ENCODE peak calls at places on chromosomes 5 and 9, in four cellular contexts. V, B, U and J are unnamed samples.
A peak's percentile ranks its signal among the peaks of the same experiment; 100 is the strongest.

GRCh38 chr9:98563997-98564396 is 144.7 kb downstream of the GABBR2 start:
- DNase-seq in V (no peak), B (no peak), U (no peak), J (no peak)

GRCh38 chr5:152514827-152515397 is 109.8 kb upstream of the NMUR2 start:
- DNase-seq in V (no peak), B (peak; percentile 31), U (no peak), J (no peak)

GRCh38 chr5:52864884-52865283 is 77.2 kb downstream of the ITGA1 start:
- DNase-seq in V (no peak), B (peak; percentile 4), U (no peak), J (no peak)

GRCh38 chr5:125583291-125583690 is 836.9 kb upstream of the ZNF608 start:
- DNase-seq in V (no peak), B (no peak), U (no peak), J (no peak)

GRCh38 chr5:113807384-113808053 is 294.0 kb downstream of the YTHDC2 start:
- DNase-seq in V (no peak), B (no peak), U (no peak), J (peak; percentile 69)

GRCh38 chr5:97098864-97099454 is 43.5 kb downstream of the LIX1 start:
- DNase-seq in V (no peak), B (no peak), U (no peak), J (no peak)

GRCh38 chr5:148740966-148741742 is 85.3 kb upstream of the ADRB2 start:
- DNase-seq in V (peak; percentile 73), B (peak; percentile 55), U (peak; percentile 32), J (peak; percentile 63)

GRCh38 chr9:75169623-75170022 is 81.3 kb downstream of the OSTF1 start:
- DNase-seq in V (no peak), B (no peak), U (no peak), J (no peak)

GRCh38 chr5:16931334-16932110 is 4.6 kb downstream of the MYO10 start:
- DNase-seq in V (no peak), B (no peak), U (peak; percentile 89), J (no peak)

GRCh38 chr5:3197699-3198098 is 397.9 kb upstream of the IRX1 start:
- DNase-seq in V (no peak), B (no peak), U (no peak), J (no peak)

GRCh38 chr5:168125445-168126199 is 165.8 kb upstream of the WWC1 start:
- DNase-seq in V (no peak), B (no peak), U (no peak), J (no peak)

GRCh38 chr9:93677641-93678136 is 101.3 kb downstream of the PHF2 start:
- DNase-seq in V (no peak), B (no peak), U (no peak), J (peak; percentile 45)

GRCh38 chr9:121246821-121247511 is 21.0 kb upstream of the GSN start:
- DNase-seq in V (no peak), B (no peak), U (no peak), J (no peak)

GRCh38 chr5:151315998-151316597 is 12.5 kb upstream of the SLC36A3 start:
- DNase-seq in V (peak; percentile 32), B (peak; percentile 62), U (peak; percentile 91), J (peak; percentile 80)

GRCh38 chr9:128835246-128836210 is 5.9 kb upstream of the SPOUT1 start:
- DNase-seq in V (no peak), B (no peak), U (no peak), J (no peak)

GRCh38 chr5:142998316-142998862 is 228.2 kb downstream of the ARHGAP26 start:
- DNase-seq in V (no peak), B (no peak), U (no peak), J (no peak)

GRCh38 chr5:1729641-1730486 is 69.8 kb downstream of the MRPL36 start:
- DNase-seq in V (no peak), B (no peak), U (no peak), J (peak; percentile 48)

GRCh38 chr9:37523916-37524315 is 38.2 kb downstream of the POLR1E start:
- DNase-seq in V (no peak), B (no peak), U (no peak), J (no peak)

GRCh38 chr5:83988293-83988685 is 267.6 kb upstream of the HAPLN1 start:
- DNase-seq in V (no peak), B (no peak), U (no peak), J (no peak)

GRCh38 chr9:99264070-99264469 is 42.0 kb downstream of the SEC61B start:
- DNase-seq in V (no peak), B (peak; percentile 23), U (no peak), J (no peak)

GRCh38 chr9:104286792-104287191 is 192.7 kb downstream of the SMC2 start:
- DNase-seq in V (no peak), B (no peak), U (peak; percentile 42), J (no peak)

GRCh38 chr9:136617746-136618577 is 44.8 kb upstream of the EGFL7 start:
- DNase-seq in V (no peak), B (no peak), U (no peak), J (no peak)

GRCh38 chr5:124342586-124342985 is 403.9 kb downstream of the ZNF608 start:
- DNase-seq in V (no peak), B (no peak), U (no peak), J (no peak)

GRCh38 chr5:129101794-129102193 is 7.2 kb downstream of the ISOC1 start:
- DNase-seq in V (no peak), B (no peak), U (no peak), J (no peak)
- TF ChIP-seq CTCF in V (no peak), B (no peak), U (no peak), J (no peak)

GRCh38 chr9:2560175-2560574 is 61.4 kb upstream of the VLDLR start:
- DNase-seq in V (no peak), B (peak; percentile 9), U (no peak), J (no peak)
- TF ChIP-seq CTCF in V (no peak), B (no peak), U (no peak), J (no peak)

DNA sequence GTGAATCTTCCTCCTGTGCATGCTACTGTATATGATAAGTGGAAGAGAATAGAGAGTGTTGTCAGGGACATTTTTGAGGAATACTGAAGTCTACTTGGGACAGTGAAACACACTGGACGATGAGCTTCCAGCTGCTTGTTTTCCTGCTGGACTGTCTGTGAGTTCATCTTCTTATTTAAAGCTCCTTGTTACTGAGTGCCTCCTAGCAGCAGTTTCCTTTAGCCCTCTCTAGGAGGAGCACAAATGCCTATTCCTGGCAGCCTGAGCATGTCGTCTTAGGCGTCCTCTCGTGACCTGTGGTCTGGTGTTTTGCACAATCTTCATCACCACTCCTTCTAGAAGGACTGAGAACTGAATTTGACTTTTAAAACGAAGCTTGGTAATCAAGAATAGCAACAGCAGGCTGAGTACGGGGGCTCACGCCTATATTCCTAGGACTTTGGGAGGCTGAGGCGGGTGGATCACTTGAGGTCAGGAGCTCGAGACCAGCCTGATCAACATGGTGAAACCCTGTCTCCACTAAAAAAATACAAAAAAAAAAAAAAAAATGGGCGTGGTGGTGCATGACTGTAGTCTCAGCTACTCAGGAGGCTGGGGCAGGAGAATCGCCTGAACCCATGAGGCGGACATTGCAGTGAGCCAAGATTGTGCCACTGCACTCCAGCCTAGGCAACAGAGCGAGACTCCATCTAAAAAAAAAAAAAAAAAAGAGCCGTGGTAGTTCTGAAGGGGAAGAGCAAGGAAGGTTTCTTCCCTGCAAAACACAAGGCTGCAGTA is 44.0 kb downstream of the ANKRD33B start:
- DNase-seq in V (peak; percentile 83), B (peak; percentile 63), U (peak; percentile 56), J (peak; percentile 80)
- TF ChIP-seq CTCF in V (no peak), B (no peak), U (no peak), J (no peak)

GRCh38 chr9:118290116-118290515 is 585.9 kb downstream of the TLR4 start:
- DNase-seq in V (no peak), B (no peak), U (no peak), J (no peak)
- TF ChIP-seq CTCF in V (no peak), B (no peak), U (no peak), J (no peak)

GRCh38 chr9:133796562-133796961 is 58.4 kb upstream of the SARDH start:
- DNase-seq in V (no peak), B (no peak), U (no peak), J (no peak)
- TF ChIP-seq CTCF in V (no peak), B (no peak), U (no peak), J (no peak)

DNA sequence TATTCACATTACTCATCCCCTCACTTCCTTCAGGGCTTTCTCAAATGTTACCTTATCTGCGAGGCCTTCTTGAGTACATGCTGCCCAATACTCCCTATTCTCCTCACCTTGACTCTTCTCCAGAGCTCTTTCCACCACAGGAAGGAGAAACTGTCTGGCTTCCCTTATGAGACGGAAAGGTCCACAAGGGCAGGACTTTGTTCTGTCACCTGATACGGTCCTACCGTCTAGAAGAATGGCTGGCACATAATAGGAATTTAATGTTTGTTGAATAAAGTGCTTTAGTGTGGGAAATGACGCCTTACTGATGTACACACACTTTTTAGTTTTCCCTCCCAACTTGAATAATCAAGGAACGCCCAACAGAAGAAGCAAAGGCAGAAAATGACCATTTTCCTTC is 52.5 kb downstream of the PFDN1 start:
- DNase-seq in V (no peak), B (no peak), U (no peak), J (no peak)
- TF ChIP-seq CTCF in V (no peak), B (no peak), U (no peak), J (no peak)

GRCh38 chr9:71812385-71812784 is 44.1 kb upstream of the CEMIP2 start:
- DNase-seq in V (peak; percentile 11), B (no peak), U (no peak), J (no peak)
- TF ChIP-seq CTCF in V (no peak), B (no peak), U (no peak), J (no peak)

DNA sequence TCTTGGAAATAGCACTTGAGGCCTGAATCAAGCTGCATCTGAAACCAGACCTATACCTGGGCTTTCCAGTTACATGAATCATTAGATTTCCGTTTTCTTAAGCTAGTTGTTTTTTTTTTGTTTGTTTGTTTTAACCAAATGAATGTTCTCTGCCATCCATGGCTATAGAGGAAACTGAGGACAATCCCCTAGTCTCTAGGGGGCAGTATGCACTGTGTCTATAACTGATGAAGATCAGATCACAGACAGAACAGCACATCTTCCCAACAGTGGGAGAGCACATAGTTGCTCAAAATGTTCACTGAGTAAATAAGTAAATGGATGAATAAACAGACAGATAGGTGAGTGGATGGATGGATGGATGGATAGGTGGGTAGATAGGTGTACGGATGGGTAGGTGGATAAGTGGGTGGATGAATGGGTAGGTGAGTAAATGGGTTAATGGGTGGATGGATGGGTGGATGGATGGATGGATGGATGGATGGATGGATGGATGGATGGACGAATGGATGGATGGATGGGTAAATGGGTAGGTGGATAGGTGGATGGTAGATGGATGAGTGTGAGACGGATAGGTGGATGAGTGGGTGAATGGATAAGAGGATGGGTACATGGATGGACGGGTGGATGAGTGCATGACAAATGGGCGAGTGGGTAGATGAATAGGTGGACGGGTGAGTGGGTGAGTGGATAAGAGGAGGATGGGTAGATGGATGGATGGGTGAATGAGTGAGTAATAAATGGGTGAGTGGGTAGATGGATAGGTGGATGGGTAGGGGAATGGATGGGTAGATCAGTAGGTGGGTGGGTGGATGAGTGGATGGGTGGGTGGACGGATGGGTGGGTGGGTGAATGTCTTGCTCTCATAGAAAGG is 179.1 kb downstream of the FGF18 start:
- DNase-seq in V (no peak), B (no peak), U (no peak), J (no peak)
- TF ChIP-seq CTCF in V (no peak), B (no peak), U (no peak), J (no peak)